ENCODE peak calls at places on chromosomes 2 and 18, in seven cellular contexts. One of them, this sample, is unnamed.
A peak's percentile ranks its signal among the peaks of the same experiment; 100 is the strongest.

GRCh38 chr2:21317131-21317530 is 193.4 kb downstream of the TDRD15 start:
- DNase-seq in CD8-positive, alpha-beta T cell: no peak
- DNase-seq in colonic mucosa: peak; percentile 54
- DNase-seq in cardiac muscle cell: peak; percentile 27
- DNase-seq in adrenal gland: peak; percentile 75
- DNase-seq in spleen: no peak
- DNase-seq in stomach: peak; percentile 50
- DNase-seq in this sample: no peak

GRCh38 chr18:63440219-63440618 is 17.9 kb upstream of the VPS4B start:
- DNase-seq in CD8-positive, alpha-beta T cell: no peak
- DNase-seq in colonic mucosa: no peak
- DNase-seq in cardiac muscle cell: no peak
- DNase-seq in adrenal gland: peak; percentile 13
- DNase-seq in spleen: no peak
- DNase-seq in stomach: no peak
- DNase-seq in this sample: no peak

GRCh38 chr2:128298846-128299507 is 19.7 kb downstream of the HS6ST1 start:
- DNase-seq in CD8-positive, alpha-beta T cell: no peak
- DNase-seq in colonic mucosa: no peak
- DNase-seq in cardiac muscle cell: no peak
- DNase-seq in adrenal gland: no peak
- DNase-seq in spleen: peak; percentile 48
- DNase-seq in stomach: no peak
- DNase-seq in this sample: no peak

GRCh38 chr18:53625997-53626599 is 598.4 kb downstream of the MBD2 start:
- DNase-seq in CD8-positive, alpha-beta T cell: no peak
- DNase-seq in colonic mucosa: no peak
- DNase-seq in cardiac muscle cell: no peak
- DNase-seq in adrenal gland: no peak
- DNase-seq in spleen: peak; percentile 74
- DNase-seq in stomach: no peak
- DNase-seq in this sample: peak; percentile 59

GRCh38 chr2:9398881-9399805 is 24.2 kb downstream of the ITGB1BP1 start:
- DNase-seq in CD8-positive, alpha-beta T cell: no peak
- DNase-seq in colonic mucosa: no peak
- DNase-seq in cardiac muscle cell: peak; percentile 38
- DNase-seq in adrenal gland: no peak
- DNase-seq in spleen: peak; percentile 52
- DNase-seq in stomach: no peak
- DNase-seq in this sample: peak; percentile 60

GRCh38 chr18:59388180-59388579 is 29.1 kb upstream of the LMAN1 start:
- DNase-seq in CD8-positive, alpha-beta T cell: no peak
- DNase-seq in colonic mucosa: no peak
- DNase-seq in cardiac muscle cell: no peak
- DNase-seq in adrenal gland: no peak
- DNase-seq in spleen: no peak
- DNase-seq in stomach: no peak
- DNase-seq in this sample: no peak

GRCh38 chr2:175259164-175259563 is 77.7 kb upstream of the ATP5MC3 start:
- DNase-seq in CD8-positive, alpha-beta T cell: no peak
- DNase-seq in colonic mucosa: no peak
- DNase-seq in cardiac muscle cell: no peak
- DNase-seq in adrenal gland: no peak
- DNase-seq in spleen: no peak
- DNase-seq in stomach: no peak
- DNase-seq in this sample: no peak

GRCh38 chr2:219596954-219597551 is 604 bp upstream of the STK11IP start:
- DNase-seq in CD8-positive, alpha-beta T cell: no peak
- DNase-seq in colonic mucosa: peak; percentile 21
- DNase-seq in cardiac muscle cell: peak; percentile 42
- DNase-seq in adrenal gland: peak; percentile 27
- DNase-seq in spleen: no peak
- DNase-seq in stomach: no peak
- DNase-seq in this sample: no peak

GRCh38 chr2:239544141-239544800 is 143.5 kb upstream of the HDAC4 start:
- DNase-seq in CD8-positive, alpha-beta T cell: no peak
- DNase-seq in colonic mucosa: no peak
- DNase-seq in cardiac muscle cell: peak; percentile 47
- DNase-seq in adrenal gland: no peak
- DNase-seq in spleen: no peak
- DNase-seq in stomach: no peak
- DNase-seq in this sample: no peak

GRCh38 chr2:147449323-147450080 is 395.3 kb upstream of the ACVR2A start:
- DNase-seq in CD8-positive, alpha-beta T cell: peak; percentile 11
- DNase-seq in colonic mucosa: no peak
- DNase-seq in cardiac muscle cell: no peak
- DNase-seq in adrenal gland: no peak
- DNase-seq in spleen: no peak
- DNase-seq in stomach: no peak
- DNase-seq in this sample: no peak

GRCh38 chr2:156896294-156896693 is 361.2 kb upstream of the GALNT5 start:
- DNase-seq in CD8-positive, alpha-beta T cell: no peak
- DNase-seq in colonic mucosa: no peak
- DNase-seq in cardiac muscle cell: no peak
- DNase-seq in adrenal gland: no peak
- DNase-seq in spleen: no peak
- DNase-seq in stomach: no peak
- DNase-seq in this sample: no peak

GRCh38 chr18:70293166-70293565 is 4.3 kb downstream of the SOCS6 start:
- DNase-seq in CD8-positive, alpha-beta T cell: no peak
- DNase-seq in colonic mucosa: peak; percentile 62
- DNase-seq in cardiac muscle cell: no peak
- DNase-seq in adrenal gland: no peak
- DNase-seq in spleen: no peak
- DNase-seq in stomach: no peak
- DNase-seq in this sample: no peak

GRCh38 chr2:240712121-240712520 is 20.5 kb downstream of the AQP12A start:
- DNase-seq in CD8-positive, alpha-beta T cell: no peak
- DNase-seq in colonic mucosa: no peak
- DNase-seq in cardiac muscle cell: no peak
- DNase-seq in adrenal gland: no peak
- DNase-seq in spleen: peak; percentile 56
- DNase-seq in stomach: no peak
- DNase-seq in this sample: no peak

GRCh38 chr2:211259831-211260476 is 703.6 kb downstream of the CPS1 start:
- DNase-seq in CD8-positive, alpha-beta T cell: no peak
- DNase-seq in colonic mucosa: no peak
- DNase-seq in cardiac muscle cell: no peak
- DNase-seq in adrenal gland: no peak
- DNase-seq in spleen: no peak
- DNase-seq in stomach: no peak
- DNase-seq in this sample: no peak

GRCh38 chr2:104853926-104854506 is at the start of gene POU3F3:
- DNase-seq in CD8-positive, alpha-beta T cell: peak; percentile 24
- DNase-seq in colonic mucosa: peak; percentile 81
- DNase-seq in cardiac muscle cell: peak; percentile 23
- DNase-seq in adrenal gland: peak; percentile 34
- DNase-seq in spleen: no peak
- DNase-seq in stomach: no peak
- DNase-seq in this sample: peak; percentile 69

GRCh38 chr18:75223687-75224347 is 13.2 kb downstream of the TSHZ1 start:
- DNase-seq in CD8-positive, alpha-beta T cell: no peak
- DNase-seq in colonic mucosa: no peak
- DNase-seq in cardiac muscle cell: no peak
- DNase-seq in adrenal gland: no peak
- DNase-seq in spleen: no peak
- DNase-seq in stomach: no peak
- DNase-seq in this sample: no peak

GRCh38 chr18:75228967-75229366 is 18.4 kb downstream of the TSHZ1 start:
- DNase-seq in CD8-positive, alpha-beta T cell: no peak
- DNase-seq in colonic mucosa: no peak
- DNase-seq in cardiac muscle cell: no peak
- DNase-seq in adrenal gland: no peak
- DNase-seq in spleen: no peak
- DNase-seq in stomach: no peak
- DNase-seq in this sample: no peak

GRCh38 chr18:75227535-75227934 is 16.9 kb downstream of the TSHZ1 start:
- DNase-seq in CD8-positive, alpha-beta T cell: no peak
- DNase-seq in colonic mucosa: no peak
- DNase-seq in cardiac muscle cell: peak; percentile 23
- DNase-seq in adrenal gland: no peak
- DNase-seq in spleen: no peak
- DNase-seq in stomach: no peak
- DNase-seq in this sample: no peak

GRCh38 chr18:75226956-75227316 is 16.3 kb downstream of the TSHZ1 start:
- DNase-seq in CD8-positive, alpha-beta T cell: no peak
- DNase-seq in colonic mucosa: no peak
- DNase-seq in cardiac muscle cell: no peak
- DNase-seq in adrenal gland: no peak
- DNase-seq in spleen: no peak
- DNase-seq in stomach: no peak
- DNase-seq in this sample: no peak

DNA sequence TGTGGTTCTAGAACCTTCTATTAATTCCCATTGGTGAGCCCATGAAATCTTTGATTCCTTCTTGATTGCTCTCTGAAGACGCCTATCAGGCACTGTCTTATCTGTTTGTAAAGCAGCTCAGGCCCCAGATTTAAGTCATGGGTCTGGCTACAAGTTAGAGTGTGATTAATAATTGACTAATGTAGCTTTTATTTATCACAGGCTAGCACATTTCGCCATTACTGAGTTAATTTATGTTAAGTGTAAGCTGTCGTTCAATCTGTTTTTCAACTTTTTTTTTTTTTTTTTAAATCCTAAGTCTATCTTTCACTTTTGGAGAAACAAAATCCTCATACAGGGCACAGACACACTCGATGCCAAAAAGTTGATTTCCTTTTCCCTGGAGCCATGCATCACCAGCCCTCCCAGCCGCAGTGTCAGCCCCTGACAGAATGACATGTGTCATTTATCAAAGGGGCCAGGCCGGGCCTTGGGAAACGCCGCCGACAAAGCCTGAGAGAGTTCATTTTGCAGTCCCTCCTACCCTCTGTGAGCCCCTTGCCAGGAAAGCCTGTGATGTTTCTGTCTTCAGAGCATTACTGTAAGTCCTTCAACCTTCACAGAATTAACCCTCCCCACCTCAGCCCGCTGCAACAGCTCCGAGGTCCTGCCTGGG is 15.8 kb downstream of the TSHZ1 start:
- DNase-seq in CD8-positive, alpha-beta T cell: no peak
- DNase-seq in colonic mucosa: no peak
- DNase-seq in cardiac muscle cell: peak; percentile 13
- DNase-seq in adrenal gland: peak; percentile 55
- DNase-seq in spleen: peak; percentile 72
- DNase-seq in stomach: no peak
- DNase-seq in this sample: no peak
- H3K4me3 ChIP-seq in CD8-positive, alpha-beta T cell: no peak overlapping the region
- H3K4me3 ChIP-seq in colonic mucosa: no peak overlapping the region
- H3K4me3 ChIP-seq in cardiac muscle cell: no peak overlapping the region
- H3K4me3 ChIP-seq in adrenal gland: no peak overlapping the region
- H3K4me3 ChIP-seq in spleen: no peak overlapping the region
- H3K4me3 ChIP-seq in stomach: peak overlapping the region; percentile 36
- H3K4me3 ChIP-seq in this sample: peak overlapping the region; percentile 13

DNA sequence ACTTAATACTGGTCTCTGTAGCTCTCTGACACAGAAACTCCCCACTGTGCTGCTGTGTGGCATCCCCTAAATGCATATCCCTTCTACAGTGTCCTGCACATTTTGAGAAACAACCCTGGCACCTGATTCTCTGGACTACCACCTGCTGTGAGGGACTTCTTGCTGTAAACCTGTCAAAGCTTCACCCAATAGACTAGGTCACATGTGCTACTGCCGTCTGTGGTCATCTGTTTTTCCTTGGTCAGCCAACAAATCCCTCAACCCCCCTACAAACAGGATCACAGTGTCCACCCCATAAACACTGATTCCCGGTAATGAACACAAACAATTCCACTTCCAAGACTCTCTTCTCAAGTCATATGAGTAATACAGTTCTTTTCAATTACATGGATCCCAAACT is 1157.3 kb downstream of the RPIA start:
- DNase-seq in CD8-positive, alpha-beta T cell: no peak
- DNase-seq in colonic mucosa: no peak
- DNase-seq in cardiac muscle cell: no peak
- DNase-seq in adrenal gland: no peak
- DNase-seq in spleen: no peak
- DNase-seq in stomach: no peak
- DNase-seq in this sample: no peak
- H3K9me3 ChIP-seq in CD8-positive, alpha-beta T cell: no peaks in the 10 kb centered on the region
- H3K9me3 ChIP-seq in colonic mucosa: no peaks in the 10 kb centered on the region
- H3K9me3 ChIP-seq in cardiac muscle cell: peaks cover 23% of the 10 kb centered on the region
- H3K9me3 ChIP-seq in adrenal gland: no peaks in the 10 kb centered on the region
- H3K9me3 ChIP-seq in spleen: no peaks in the 10 kb centered on the region
- H3K9me3 ChIP-seq in stomach: no peaks in the 10 kb centered on the region
- H3K9me3 ChIP-seq in this sample: no peaks in the 10 kb centered on the region

DNA sequence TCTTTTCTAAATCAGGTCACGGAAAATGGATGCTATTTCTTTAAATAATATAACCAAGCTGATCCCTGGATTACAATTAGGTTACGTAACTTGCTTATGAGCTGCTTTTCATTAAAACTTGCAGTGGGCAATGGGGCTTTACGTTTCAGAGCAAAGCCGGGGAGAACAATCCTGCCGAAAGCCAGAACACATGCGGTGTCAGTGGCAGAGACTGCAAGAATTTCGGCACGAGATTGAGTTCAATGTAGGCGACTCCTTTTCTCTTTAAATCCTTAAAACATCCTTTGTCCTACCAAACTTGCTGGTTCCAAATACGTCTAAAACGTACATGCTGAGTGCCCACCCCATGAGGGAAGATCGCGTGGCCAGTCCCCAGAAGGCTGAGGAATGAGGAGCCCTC is 36.8 kb upstream of the NCOA1 start:
- DNase-seq in CD8-positive, alpha-beta T cell: no peak
- DNase-seq in colonic mucosa: no peak
- DNase-seq in cardiac muscle cell: peak; percentile 71
- DNase-seq in adrenal gland: no peak
- DNase-seq in spleen: no peak
- DNase-seq in stomach: no peak
- DNase-seq in this sample: no peak
- H3K4me3 ChIP-seq in CD8-positive, alpha-beta T cell: no peak overlapping the region
- H3K4me3 ChIP-seq in colonic mucosa: no peak overlapping the region
- H3K4me3 ChIP-seq in cardiac muscle cell: no peak overlapping the region
- H3K4me3 ChIP-seq in adrenal gland: no peak overlapping the region
- H3K4me3 ChIP-seq in spleen: no peak overlapping the region
- H3K4me3 ChIP-seq in stomach: peak overlapping the region; percentile 31
- H3K4me3 ChIP-seq in this sample: peak overlapping the region; percentile 15

GRCh38 chr2:89833780-89834117 is 1142.3 kb downstream of the RPIA start:
- DNase-seq in CD8-positive, alpha-beta T cell: no peak
- DNase-seq in colonic mucosa: no peak
- DNase-seq in cardiac muscle cell: no peak
- DNase-seq in adrenal gland: no peak
- DNase-seq in spleen: no peak
- DNase-seq in stomach: no peak
- DNase-seq in this sample: no peak

GRCh38 chr2:89842180-89842908 is 1150.9 kb downstream of the RPIA start:
- DNase-seq in CD8-positive, alpha-beta T cell: no peak
- DNase-seq in colonic mucosa: no peak
- DNase-seq in cardiac muscle cell: no peak
- DNase-seq in adrenal gland: no peak
- DNase-seq in spleen: peak; percentile 70
- DNase-seq in stomach: no peak
- DNase-seq in this sample: no peak

GRCh38 chr2:89834306-89834705 is 1142.8 kb downstream of the RPIA start:
- DNase-seq in CD8-positive, alpha-beta T cell: no peak
- DNase-seq in colonic mucosa: no peak
- DNase-seq in cardiac muscle cell: no peak
- DNase-seq in adrenal gland: no peak
- DNase-seq in spleen: no peak
- DNase-seq in stomach: no peak
- DNase-seq in this sample: no peak

GRCh38 chr2:89841476-89841840 is 1150.0 kb downstream of the RPIA start:
- DNase-seq in CD8-positive, alpha-beta T cell: no peak
- DNase-seq in colonic mucosa: no peak
- DNase-seq in cardiac muscle cell: no peak
- DNase-seq in adrenal gland: no peak
- DNase-seq in spleen: peak; percentile 57
- DNase-seq in stomach: no peak
- DNase-seq in this sample: no peak

GRCh38 chr2:89837962-89838625 is 1146.6 kb downstream of the RPIA start:
- DNase-seq in CD8-positive, alpha-beta T cell: no peak
- DNase-seq in colonic mucosa: no peak
- DNase-seq in cardiac muscle cell: no peak
- DNase-seq in adrenal gland: no peak
- DNase-seq in spleen: no peak
- DNase-seq in stomach: no peak
- DNase-seq in this sample: no peak
- H3K9me3 ChIP-seq in CD8-positive, alpha-beta T cell: peaks cover 19% of the 10 kb centered on the region
- H3K9me3 ChIP-seq in colonic mucosa: peaks cover 11% of the 10 kb centered on the region
- H3K9me3 ChIP-seq in cardiac muscle cell: peaks cover 38% of the 10 kb centered on the region
- H3K9me3 ChIP-seq in adrenal gland: no peaks in the 10 kb centered on the region
- H3K9me3 ChIP-seq in spleen: no peaks in the 10 kb centered on the region
- H3K9me3 ChIP-seq in stomach: peaks cover 54% of the 10 kb centered on the region
- H3K9me3 ChIP-seq in this sample: peaks cover 25% of the 10 kb centered on the region